ENCODE peak calls at places on chromosomes 11 and 22, in eight cellular contexts. J, G, V, X, S, L, P and M are unnamed samples.

GRCh38 chr22:33853200-33854097 is 66.8 kb downstream of the LARGE1 start:
- DNase-seq in J (peak), G (peak), V (peak), X (no peak), S (peak), L (peak), P (no peak), M (peak)

GRCh38 chr22:36331912-36332622 is 55.7 kb downstream of the MYH9 start:
- DNase-seq in J (peak), G (no peak), V (peak), X (peak), S (peak), L (no peak), P (no peak), M (peak)

GRCh38 chr22:20205964-20206708 is 55.3 kb upstream of the CCDC188 start:
- DNase-seq in J (peak), G (peak), V (peak), X (peak), S (peak), L (peak), P (no peak), M (peak)

GRCh38 chr22:31279821-31280496 is 12.3 kb downstream of the PIK3IP1 start:
- DNase-seq in J (no peak), G (no peak), V (no peak), X (no peak), S (no peak), L (no peak), P (no peak), M (no peak)

GRCh38 chr11:126190792-126191191 is 20.7 kb downstream of the RPUSD4 start:
- DNase-seq in J (no peak), G (no peak), V (peak), X (no peak), S (no peak), L (no peak), P (no peak), M (no peak)

GRCh38 chr22:32850591-32851517 is 49.3 kb downstream of the TIMP3 start:
- DNase-seq in J (no peak), G (no peak), V (no peak), X (no peak), S (peak), L (no peak), P (no peak), M (peak)

GRCh38 chr11:109695696-109696095 is 273.7 kb downstream of the C11orf87 start:
- DNase-seq in J (no peak), G (no peak), V (no peak), X (no peak), S (peak), L (peak), P (no peak), M (no peak)

GRCh38 chr11:95608093-95608492 is 181.5 kb downstream of the FAM76B start:
- DNase-seq in J (no peak), G (no peak), V (no peak), X (no peak), S (no peak), L (no peak), P (no peak), M (no peak)